ENCODE peak calls at places on chromosomes 13 and 19, in five cellular contexts. R is fibroblast of villous mesenchyme, C is astrocyte of the spinal cord, S is tibial nerve, Q is B cell. G is an unnamed sample.

GRCh38 chr13:20525601-20526544 is at the start of gene CRYL1:
- DNase-seq in R (peak; percentile 56), S (peak; percentile 58), Q (peak; percentile 89), C (peak; percentile 50), G (peak; percentile 48)

GRCh38 chr19:16368385-16369305 is 44.0 kb downstream of the KLF2 start:
- DNase-seq in C (no peak), R (no peak), Q (no peak), S (no peak), G (no peak)

GRCh38 chr13:76968041-76968440 is 19.7 kb downstream of the ACOD1 start:
- DNase-seq in S (no peak), Q (no peak), C (no peak), R (no peak), G (no peak)

GRCh38 chr19:6073858-6074708 is 36.2 kb downstream of the RFX2 start:
- DNase-seq in R (no peak), S (no peak), Q (no peak), C (no peak), G (no peak)

GRCh38 chr13:50699874-50700663 is 143.4 kb downstream of the DLEU7 start:
- DNase-seq in S (no peak), Q (no peak), R (peak; percentile 34), C (no peak), G (peak; percentile 29)

GRCh38 chr13:113785051-113786010 is 26.3 kb downstream of the TMEM255B start:
- DNase-seq in C (peak; percentile 81), Q (no peak), S (no peak), R (peak; percentile 67), G (peak; percentile 48)

GRCh38 chr13:28401303-28402056 is 93.4 kb downstream of the FLT1 start:
- DNase-seq in C (peak; percentile 22), Q (no peak), R (peak; percentile 88), S (no peak), G (peak; percentile 73)

GRCh38 chr13:42878721-42879120 is 97.3 kb downstream of the FAM216B start:
- DNase-seq in C (peak; percentile 38), R (no peak), Q (no peak), S (no peak), G (peak; percentile 67)

GRCh38 chr19:55857974-55858373 is 21.6 kb downstream of the NLRP4 start:
- DNase-seq in R (no peak), S (no peak), Q (no peak), C (no peak), G (no peak)

GRCh38 chr13:94967183-94968039 is 255.1 kb upstream of the SOX21 start:
- DNase-seq in C (peak; percentile 27), S (no peak), R (no peak), Q (no peak), G (peak; percentile 8)

DNA sequence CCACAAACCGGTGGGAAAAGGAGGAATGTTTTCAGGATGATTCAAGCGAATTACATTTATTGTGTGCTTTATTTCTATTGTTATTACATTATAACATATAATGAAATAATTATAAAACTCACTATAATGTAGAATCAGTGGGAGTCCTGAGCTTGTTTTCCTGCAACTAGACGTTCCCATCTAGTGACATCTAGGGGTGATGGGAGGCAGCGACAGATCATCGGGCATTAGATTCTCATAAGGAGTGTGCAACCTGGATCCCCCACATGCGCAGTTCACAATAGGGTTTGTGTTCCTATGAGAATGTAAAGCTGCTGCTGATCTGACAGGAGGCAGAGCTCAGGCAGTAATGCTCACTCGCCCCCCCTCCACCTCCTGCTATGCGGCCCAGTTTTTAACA is 54.5 kb downstream of the SPTBN4 start:
- DNase-seq in Q (no peak), C (peak; percentile 15), R (peak; percentile 38), S (no peak), G (peak; percentile 55)
- TF ChIP-seq CTCF in Q (peak; percentile 15), C (peak; percentile 49), R (peak; percentile 47), S (peak; percentile 9), G (peak; percentile 62)

GRCh38 chr19:799076-799881 is 2.0 kb downstream of the PTBP1 start:
- DNase-seq in S (no peak), C (peak; percentile 47), Q (peak; percentile 46), R (peak; percentile 72), G (peak; percentile 65)
- TF ChIP-seq CTCF in S (no peak), C (peak; percentile 32), Q (no peak), R (peak; percentile 46), G (peak; percentile 43)

GRCh38 chr13:72696590-72696989 is 30.8 kb downstream of the MZT1 start:
- DNase-seq in S (no peak), R (peak; percentile 14), C (peak; percentile 43), Q (no peak), G (peak; percentile 41)
- TF ChIP-seq CTCF in S (no peak), R (peak; percentile 30), C (peak; percentile 17), Q (peak; percentile 25), G (peak; percentile 42)

GRCh38 chr19:42217522-42218442 is at the start of gene DEDD2:
- DNase-seq in S (peak; percentile 94), R (peak; percentile 98), C (peak; percentile 96), Q (peak; percentile 94), G (peak; percentile 97)

GRCh38 chr19:42224940-42225717 is 5.0 kb downstream of the ZNF526 start:
- DNase-seq in C (no peak), R (no peak), S (no peak), Q (no peak), G (no peak)

GRCh38 chr19:42216653-42217521 is 590 bp downstream of the DEDD2 start:
- DNase-seq in S (no peak), Q (peak; percentile 61), R (peak; percentile 34), C (peak; percentile 42), G (peak; percentile 22)

GRCh38 chr19:42220751-42221097 is 612 bp downstream of the ZNF526 start:
- DNase-seq in Q (no peak), C (no peak), S (no peak), R (no peak), G (no peak)

GRCh38 chr19:42219812-42220750 is at the start of gene ZNF526:
- DNase-seq in S (peak; percentile 96), C (peak; percentile 98), Q (peak; percentile 99), R (peak; percentile 97), G (peak; percentile 96)
- TF ChIP-seq CTCF in S (no peak), C (peak; percentile 2), Q (no peak), R (no peak), G (no peak)

GRCh38 chr13:91158015-91158390 is 189.5 kb upstream of the MIR17HG start:
- DNase-seq in S (no peak), R (no peak), Q (no peak), C (no peak), G (no peak)
- TF ChIP-seq CTCF in S (no peak), R (no peak), Q (no peak), C (peak; percentile 3), G (no peak)

GRCh38 chr19:18202759-18203407 is 959 bp downstream of the RAB3A start:
- DNase-seq in C (no peak), R (no peak), S (no peak), Q (peak; percentile 46), G (no peak)
- TF ChIP-seq CTCF in C (peak; percentile 16), R (peak; percentile 38), S (peak; percentile 21), Q (peak; percentile 17), G (peak; percentile 44)

DNA sequence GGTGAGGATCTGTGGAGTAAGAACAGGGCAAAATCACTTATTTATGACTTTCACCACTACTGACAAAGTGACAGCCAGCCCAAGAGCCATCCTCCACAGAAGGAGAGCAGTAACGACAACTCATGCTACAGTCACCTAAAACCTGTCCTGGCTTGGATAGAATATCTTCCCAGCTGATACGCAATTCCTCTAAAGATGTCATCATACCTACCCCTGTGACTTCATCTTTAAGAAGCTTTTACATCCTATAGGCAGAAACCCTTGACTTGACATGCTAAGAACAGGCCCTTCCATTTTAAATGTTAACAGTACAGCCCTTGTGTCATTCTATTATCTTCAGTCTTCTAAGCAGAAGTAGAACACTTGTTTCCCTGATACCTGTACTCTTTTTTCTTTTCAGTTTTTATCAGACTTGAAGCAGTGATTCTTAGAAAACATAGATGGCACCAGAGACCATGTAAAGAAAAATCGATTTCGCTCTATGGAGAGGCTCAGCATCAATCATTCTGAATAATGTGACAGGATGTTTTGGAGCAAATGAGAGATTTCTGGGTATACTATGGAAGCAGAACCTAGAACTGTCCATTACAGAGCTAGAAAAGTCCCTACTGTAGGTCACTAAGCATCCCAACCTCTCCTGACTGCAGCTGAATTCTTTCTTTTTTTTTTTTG is 20.1 kb downstream of the STOML3 start:
- DNase-seq in C (no peak), S (no peak), Q (no peak), R (no peak), G (no peak)
- TF ChIP-seq CTCF in C (no peak), S (no peak), Q (no peak), R (peak; percentile 15), G (no peak)

G was measured in fibroblast of the aortic adventitia.